ENCODE peak calls at places on chromosome 9, in four cellular contexts. I, B, K and T are unnamed samples.

GRCh38 chr9:19184144-19184917 is 46.2 kb upstream of the DENND4C start:
- DNase-seq in I (peak), B (peak), K (peak), T (peak)

GRCh38 chr9:69546265-69546664 is 125.9 kb downstream of the APBA1 start:
- DNase-seq in I (peak), B (no peak), K (peak), T (peak)

GRCh38 chr9:83570359-83570758 is 32.2 kb upstream of the FRMD3 start:
- DNase-seq in I (no peak), B (no peak), K (no peak), T (no peak)

GRCh38 chr9:93576296-93577044 is at the start of gene PHF2:
- DNase-seq in I (no peak), B (peak), K (no peak), T (peak)

GRCh38 chr9:129880654-129881546 is 45.6 kb downstream of the USP20 start:
- DNase-seq in I (peak), B (no peak), K (no peak), T (no peak)

GRCh38 chr9:136614372-136614922 is 48.3 kb upstream of the EGFL7 start:
- DNase-seq in I (peak), B (peak), K (no peak), T (no peak)

GRCh38 chr9:135156525-135157510 is 69.3 kb downstream of the OLFM1 start:
- DNase-seq in I (peak), B (peak), K (peak), T (peak)

GRCh38 chr9:110650991-110651411 is 17.6 kb upstream of the MUSK start:
- DNase-seq in I (peak), B (no peak), K (no peak), T (no peak)

GRCh38 chr9:6197330-6197729 is 18.3 kb upstream of the IL33 start:
- DNase-seq in I (peak), B (no peak), K (peak), T (no peak)

GRCh38 chr9:135078361-135078821 is 9.1 kb upstream of the OLFM1 start:
- DNase-seq in I (no peak), B (no peak), K (no peak), T (no peak)

GRCh38 chr9:121699271-121700164 is 48.1 kb downstream of the DAB2IP start:
- DNase-seq in I (peak), B (no peak), K (no peak), T (no peak)

GRCh38 chr9:87676976-87677775 is 48.7 kb upstream of the CTSL start:
- DNase-seq in I (peak), B (no peak), K (no peak), T (no peak)

GRCh38 chr9:78541868-78542267 is 244.9 kb downstream of the PSAT1 start:
- DNase-seq in I (peak), B (no peak), K (no peak), T (no peak)

GRCh38 chr9:123753011-123753410 is 176.9 kb downstream of the DENND1A start:
- DNase-seq in I (no peak), B (no peak), K (no peak), T (no peak)

GRCh38 chr9:122091682-122092592 is 1.2 kb downstream of the TTLL11 start:
- DNase-seq in I (no peak), B (no peak), K (no peak), T (no peak)

GRCh38 chr9:6014668-6015270 is 655 bp downstream of the RANBP6 start:
- DNase-seq in I (peak), B (peak), K (peak), T (peak)

GRCh38 chr9:36276840-36277239 is 18.6 kb upstream of the GNE start:
- DNase-seq in I (peak), B (no peak), K (peak), T (peak)

GRCh38 chr9:83625120-83625710 is 2.3 kb downstream of the IDNK start:
- DNase-seq in I (no peak), B (no peak), K (no peak), T (no peak)

GRCh38 chr9:86549434-86549833 is 195.2 kb upstream of the TUT7 start:
- DNase-seq in I (peak), B (no peak), K (no peak), T (no peak)

GRCh38 chr9:97529363-97530076 is 28.1 kb downstream of the TMOD1 start:
- DNase-seq in I (peak), B (no peak), K (no peak), T (peak)

GRCh38 chr9:99076483-99077171 is 28.3 kb upstream of the TGFBR1 start:
- DNase-seq in I (no peak), B (peak), K (no peak), T (no peak)

GRCh38 chr9:37380570-37380969 is 41.9 kb upstream of the GRHPR start:
- DNase-seq in I (no peak), B (no peak), K (no peak), T (no peak)
- TF ChIP-seq MAFK in I (no peak), B (no peak), K (no peak), T (no peak)

GRCh38 chr9:16708638-16709435 is 161.6 kb downstream of the BNC2 start:
- DNase-seq in I (peak), B (no peak), K (no peak), T (no peak)
- TF ChIP-seq BHLHE40 in I (no peak), B (no peak), K (no peak), T (no peak)

DNA sequence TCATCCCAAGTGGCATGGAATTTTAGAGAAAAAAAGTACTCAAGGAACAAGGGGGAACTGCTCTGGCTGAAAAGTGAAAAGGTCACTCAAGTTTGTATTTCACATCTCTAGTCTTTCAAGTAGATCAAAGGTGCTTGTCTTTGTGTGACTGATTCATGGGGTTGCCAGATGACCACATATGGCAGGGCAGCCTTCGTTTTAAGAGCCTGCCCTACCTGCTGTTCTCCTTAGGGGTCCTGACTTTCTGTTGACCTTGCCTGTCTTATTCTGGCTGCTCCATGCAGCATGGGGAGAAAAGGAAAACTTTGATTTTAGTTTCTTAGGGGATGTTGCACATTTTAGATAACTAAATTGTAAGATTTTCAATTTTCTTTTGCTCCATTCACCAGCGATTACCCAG is 877.7 kb downstream of the TLE1 start:
- DNase-seq in I (no peak), B (no peak), K (no peak), T (no peak)
- TF ChIP-seq MAFK in I (no peak), B (no peak), K (no peak), T (no peak)

DNA sequence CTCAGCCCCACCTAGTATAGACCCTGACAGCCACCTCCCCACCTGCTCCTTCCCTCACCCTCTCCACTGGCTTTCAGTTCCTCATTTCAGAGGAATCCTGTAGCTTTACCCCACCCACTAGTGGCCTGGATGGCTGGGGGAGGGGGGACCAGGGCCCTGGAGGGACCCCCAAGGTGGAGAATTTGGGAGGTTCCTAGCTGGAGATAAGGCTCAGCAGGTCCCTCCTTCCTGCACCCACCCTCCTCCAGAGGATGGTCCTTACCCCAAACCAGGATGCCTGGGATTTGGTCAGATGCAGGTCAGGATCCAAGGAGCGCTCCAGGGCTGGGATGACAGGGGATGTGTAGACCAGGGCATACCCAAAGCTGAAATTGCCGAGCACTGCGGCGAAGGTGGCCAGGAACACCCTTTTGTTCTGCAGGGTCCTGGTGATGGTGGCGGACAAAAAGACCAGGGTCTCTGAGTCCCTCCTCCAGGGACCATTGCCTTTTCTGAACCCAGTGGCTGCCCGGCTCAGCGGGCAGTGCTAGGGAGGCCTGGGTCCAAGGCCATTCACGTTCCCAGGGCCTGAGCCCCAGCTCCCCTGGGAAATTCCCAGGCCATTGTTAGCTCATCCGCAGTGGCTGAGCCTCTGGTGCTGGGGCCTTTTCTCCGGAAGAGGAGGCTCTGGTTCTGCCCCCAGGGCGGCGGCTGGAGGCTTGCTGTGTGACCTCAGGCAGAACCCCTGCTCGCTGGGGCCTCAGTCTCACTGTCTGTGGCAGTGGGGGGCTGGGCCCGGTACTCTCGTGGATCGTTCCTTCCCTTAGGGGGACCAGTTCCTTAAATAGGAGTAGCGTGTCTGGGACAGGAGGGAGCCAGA is 678 bp downstream of the SLC2A6 start:
- DNase-seq in I (peak), B (no peak), K (peak), T (no peak)
- TF ChIP-seq BHLHE40 in I (no peak), B (no peak), K (no peak), T (no peak)

GRCh38 chr9:132673355-132673754 is 3.1 kb downstream of the GTF3C4 start:
- DNase-seq in I (peak), B (peak), K (peak), T (peak)
- TF ChIP-seq MAFK in I (peak), B (peak), K (peak), T (peak)

GRCh38 chr9:117074782-117075510 is 339.9 kb downstream of the ASTN2 start:
- DNase-seq in I (no peak), B (no peak), K (no peak), T (no peak)
- TF ChIP-seq BHLHE40 in I (no peak), B (no peak), K (no peak), T (no peak)